ENCODE peak calls at places on chromosome X, in six cellular contexts. K is glutamatergic neuron; Z is naive B cell; I is body of pancreas; A is stimulated activated naive B cell treated with anti-CD40 and anti-IgM and Interleukin-4, amounts not matched to agents 10 μg/mL and 1 μg/mL and 100 μg/mL, for 72 hours; W is effector memory CD4-positive, alpha-beta T cell. V is an unnamed sample.

GRCh38 chrX:45849261-45849660 is 648.6 kb upstream of the DIPK2B start:
- DNase-seq in A (no peak), Z (peak), W (no peak), K (no peak), I (peak), V (peak)

GRCh38 chrX:63128509-63128908 is 222.6 kb downstream of the SPIN4 start:
- DNase-seq in K (peak), A (peak), I (peak), W (no peak), Z (no peak), V (no peak)

GRCh38 chrX:65702956-65703355 is 35.5 kb downstream of the MSN start:
- DNase-seq in K (no peak), W (no peak), Z (no peak), I (no peak), A (no peak), V (no peak)

GRCh38 chrX:9788908-9789307 is 2.7 kb downstream of the SHROOM2 start:
- DNase-seq in I (peak), Z (no peak), A (no peak), W (no peak), K (no peak), V (peak)

GRCh38 chrX:44314259-44314734 is 29.2 kb downstream of the EFHC2 start:
- DNase-seq in A (peak), I (no peak), W (no peak), K (peak), Z (peak), V (no peak)

GRCh38 chrX:37378830-37379229 is 29.7 kb downstream of the PRRG1 start:
- DNase-seq in W (no peak), I (no peak), K (no peak), Z (no peak), A (no peak), V (no peak)

GRCh38 chrX:53547668-53548067 is 113.5 kb upstream of the HSD17B10 start:
- DNase-seq in K (no peak), A (no peak), I (no peak), W (no peak), Z (no peak), V (no peak)

GRCh38 chrX:48937065-48937907 is 18.5 kb upstream of the PIM2 start:
- DNase-seq in Z (peak), K (no peak), A (peak), W (peak), I (no peak), V (peak)

GRCh38 chrX:41984628-41985027 is 61.3 kb upstream of the CASK start:
- DNase-seq in A (no peak), I (no peak), K (no peak), W (no peak), Z (no peak), V (no peak)

V was measured in thyroid gland.